ENCODE peak calls at places on chromosome X, in ten cellular contexts. I, H, M, E, D, Y, P, A, X and F are unnamed samples.
A peak's percentile ranks its signal among the peaks of the same experiment; 100 is the strongest.

GRCh38 chrX:23694606-23695005 is 27.3 kb downstream of the PRDX4 start:
- DNase-seq in I (peak; percentile 51), H (peak; percentile 16), M (peak; percentile 23), E (peak; percentile 10), D (peak; percentile 68), Y (peak; percentile 47), P (peak; percentile 2), A (peak; percentile 54), X (peak; percentile 66), F (peak; percentile 49)

GRCh38 chrX:154980330-154981115 is 42.0 kb downstream of the F8 start:
- DNase-seq in I (peak; percentile 49), H (peak; percentile 11), M (peak; percentile 64), E (peak; percentile 63), D (peak; percentile 64), Y (peak; percentile 57), P (peak; percentile 58), A (peak; percentile 61), X (peak; percentile 74), F (peak; percentile 74)

GRCh38 chrX:1542994-1543725 is 6.2 kb upstream of the P2RY8 start:
- DNase-seq in I (no peak), H (no peak), M (no peak), E (no peak), D (no peak), Y (no peak), P (no peak), A (no peak), X (no peak), F (no peak)

GRCh38 chrX:130118941-130119640 is 8.8 kb upstream of the ELF4 start:
- DNase-seq in I (no peak), H (peak; percentile 21), M (no peak), E (no peak), D (no peak), Y (no peak), P (no peak), A (peak; percentile 35), X (peak; percentile 50), F (no peak)

GRCh38 chrX:21798677-21799219 is 40.7 kb upstream of the MBTPS2 start:
- DNase-seq in I (no peak), H (peak; percentile 1), M (no peak), E (no peak), D (no peak), Y (no peak), P (peak; percentile 30), A (peak; percentile 80), X (peak; percentile 9), F (no peak)

GRCh38 chrX:110004210-110004609 is 1.3 kb downstream of the TMEM164 start:
- DNase-seq in I (no peak), H (no peak), M (no peak), E (no peak), D (no peak), Y (no peak), P (no peak), A (no peak), X (no peak), F (peak; percentile 13)

GRCh38 chrX:49058794-49059193 is at the start of gene CCDC120:
- DNase-seq in I (no peak), H (no peak), M (no peak), E (no peak), D (no peak), Y (no peak), P (no peak), A (no peak), X (no peak), F (no peak)

GRCh38 chrX:112279940-112280339 is 197.4 kb upstream of the TRPC5 start:
- DNase-seq in I (no peak), H (no peak), M (no peak), E (no peak), D (no peak), Y (no peak), P (no peak), A (no peak), X (no peak), F (no peak)

GRCh38 chrX:138771042-138771441 is 59.5 kb upstream of the FGF13 start:
- DNase-seq in I (no peak), H (no peak), M (no peak), E (no peak), D (no peak), Y (no peak), P (no peak), A (no peak), X (no peak), F (no peak)

GRCh38 chrX:67338262-67338661 is 205.6 kb upstream of the AR start:
- DNase-seq in I (no peak), H (no peak), M (no peak), E (no peak), D (no peak), Y (no peak), P (no peak), A (no peak), X (no peak), F (no peak)

GRCh38 chrX:123348468-123348867 is 164.4 kb downstream of the GRIA3 start:
- DNase-seq in I (no peak), H (no peak), M (no peak), E (no peak), D (no peak), Y (no peak), P (no peak), A (no peak), X (no peak), F (no peak)

GRCh38 chrX:72393836-72394517 is 88.3 kb upstream of the CITED1 start:
- DNase-seq in I (no peak), H (no peak), M (no peak), E (no peak), D (no peak), Y (no peak), P (no peak), A (no peak), X (no peak), F (no peak)

GRCh38 chrX:72392816-72393800 is 87.4 kb upstream of the CITED1 start:
- DNase-seq in I (no peak), H (no peak), M (no peak), E (no peak), D (no peak), Y (no peak), P (no peak), A (no peak), X (peak; percentile 10), F (no peak)

GRCh38 chrX:72395252-72395651 is 89.5 kb upstream of the CITED1 start:
- DNase-seq in I (no peak), H (no peak), M (no peak), E (no peak), D (no peak), Y (no peak), P (no peak), A (no peak), X (peak; percentile 10), F (no peak)

GRCh38 chrX:72394518-72395163 is 88.9 kb upstream of the CITED1 start:
- DNase-seq in I (no peak), H (peak; percentile 10), M (no peak), E (no peak), D (no peak), Y (no peak), P (no peak), A (peak; percentile 52), X (peak; percentile 67), F (peak; percentile 17)

DNA sequence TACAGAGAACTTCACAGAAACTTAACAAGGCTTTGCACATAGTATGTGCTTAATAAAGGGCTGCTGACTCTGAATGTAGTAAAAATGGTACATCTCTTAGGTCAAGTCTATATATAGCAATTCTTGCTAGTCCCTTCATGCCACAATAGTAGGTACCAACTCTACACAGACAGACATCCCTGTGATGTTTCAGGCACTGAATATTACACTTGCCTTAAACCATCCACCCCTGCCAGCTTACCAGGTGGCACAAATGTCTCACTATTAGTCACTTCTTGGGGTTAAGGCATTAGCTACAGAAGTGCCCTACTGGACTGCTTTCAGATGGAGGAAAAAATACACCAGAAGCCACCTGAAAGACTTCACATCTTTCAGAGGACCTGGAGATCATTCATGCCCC is 86.3 kb upstream of the CITED1 start:
- DNase-seq in I (no peak), H (no peak), M (no peak), E (no peak), D (no peak), Y (no peak), P (no peak), A (no peak), X (no peak), F (no peak)
- TF ChIP-seq CTCF in I (no peak), H (no peak), M (no peak), E (no peak), D (no peak), Y (no peak), P (no peak), A (no peak), X (no peak), F (no peak)

GRCh38 chrX:87337267-87337666 is 180.3 kb upstream of the KLHL4 start:
- DNase-seq in I (no peak), H (no peak), M (no peak), E (no peak), D (no peak), Y (no peak), P (no peak), A (no peak), X (peak; percentile 1), F (no peak)

DNA sequence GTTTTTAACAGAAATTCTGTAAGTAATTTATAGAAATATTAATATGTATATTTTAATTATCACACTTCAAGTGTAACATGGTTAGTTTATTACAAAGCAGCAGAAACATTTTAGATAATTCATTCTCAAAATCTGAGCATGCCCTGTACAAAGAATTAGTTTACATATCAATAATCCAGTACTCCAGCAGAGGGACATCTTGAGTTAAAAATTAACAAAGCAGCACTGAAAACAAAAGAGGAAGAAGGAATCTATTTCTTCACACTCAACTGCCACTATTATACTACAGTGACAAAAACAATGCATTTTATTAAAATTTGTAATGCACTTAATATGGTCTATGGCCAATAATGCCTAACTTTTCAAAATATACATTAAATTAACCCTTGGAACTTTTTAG is 179.1 kb upstream of the KLHL4 start:
- DNase-seq in I (no peak), H (no peak), M (no peak), E (no peak), D (peak; percentile 3), Y (no peak), P (peak; percentile 17), A (peak; percentile 47), X (peak; percentile 54), F (no peak)
- TF ChIP-seq CTCF in I (peak; percentile 34), H (no peak), M (no peak), E (peak; percentile 44), D (peak; percentile 19), Y (no peak), P (peak; percentile 42), A (peak; percentile 34), X (peak; percentile 24), F (peak; percentile 28)

DNA sequence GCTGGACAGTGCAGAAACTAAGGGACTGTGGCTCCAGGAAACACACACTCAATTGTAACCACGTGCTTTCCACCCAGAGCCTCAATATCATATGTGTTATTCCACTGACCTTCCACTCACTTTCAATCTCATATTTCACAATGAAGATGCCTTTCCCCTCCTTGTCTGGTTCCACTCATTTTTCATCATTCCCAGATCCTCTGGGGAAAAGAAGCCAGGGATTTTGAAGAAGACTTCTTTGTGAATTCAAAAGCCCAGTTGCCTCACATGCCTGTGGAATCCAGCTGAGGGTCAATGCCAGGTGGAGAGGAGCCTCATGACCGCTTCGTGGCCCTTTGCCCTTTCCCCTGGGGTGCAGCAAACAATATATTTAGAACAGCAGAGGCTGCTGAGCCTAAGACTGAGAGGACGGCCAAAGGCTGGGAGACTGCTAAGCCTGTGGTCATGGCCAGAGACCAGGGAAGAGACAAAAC is 91.7 kb downstream of the BMP15 start:
- DNase-seq in I (no peak), H (no peak), M (no peak), E (no peak), D (no peak), Y (no peak), P (no peak), A (no peak), X (no peak), F (no peak)
- TF ChIP-seq CTCF in I (no peak), H (no peak), M (no peak), E (no peak), D (no peak), Y (no peak), P (no peak), A (no peak), X (no peak), F (no peak)

GRCh38 chrX:115712484-115712883 is 151.5 kb downstream of the PLS3 start:
- DNase-seq in I (no peak), H (no peak), M (no peak), E (no peak), D (no peak), Y (no peak), P (no peak), A (no peak), X (no peak), F (no peak)
- TF ChIP-seq CTCF in I (no peak), H (no peak), M (no peak), E (no peak), D (no peak), Y (no peak), P (no peak), A (no peak), X (no peak), F (no peak)